ENCODE peak calls at places on chromosomes 13 and 19, in ten cellular contexts. P is left lung, G is ovary, K is gastrocnemius medialis, X is AG04449, H is thoracic aorta, S is cardiac muscle cell, J is fibroblast of pulmonary artery, O is neural progenitor cell, A is Caco-2. L is an unnamed sample.
A peak's percentile ranks its signal among the peaks of the same experiment; 100 is the strongest.

GRCh38 chr13:51148223-51148951 is 37.3 kb upstream of the C13orf42 start:
- DNase-seq in P (no peak), G (no peak), K (no peak), X (no peak), H (no peak), S (no peak), J (no peak), O (peak; percentile 52), A (no peak), L (peak; percentile 24)

GRCh38 chr19:29372921-29373797 is 152.6 kb upstream of the VSTM2B start:
- DNase-seq in P (no peak), G (no peak), K (no peak), X (no peak), H (no peak), S (no peak), J (no peak), O (no peak), A (peak; percentile 14), L (no peak)

GRCh38 chr13:28819046-28819747 is 942 bp upstream of the MTUS2 start:
- DNase-seq in P (no peak), G (no peak), K (no peak), X (no peak), H (no peak), S (peak; percentile 57), J (peak; percentile 35), O (peak; percentile 68), A (no peak), L (no peak)

GRCh38 chr13:102948006-102948405 is 102.2 kb downstream of the ERCC5 start:
- DNase-seq in P (no peak), G (no peak), K (no peak), X (no peak), H (no peak), S (no peak), J (peak; percentile 16), O (peak; percentile 63), A (no peak), L (no peak)

GRCh38 chr13:86572115-86572514 is 772.9 kb upstream of the SLITRK6 start:
- DNase-seq in P (no peak), G (no peak), K (no peak), X (no peak), H (no peak), S (no peak), J (peak; percentile 42), O (no peak), A (no peak), L (no peak)

GRCh38 chr13:37775871-37776270 is 93.7 kb downstream of the TRPC4 start:
- DNase-seq in P (no peak), G (no peak), K (no peak), X (no peak), H (no peak), S (no peak), J (peak; percentile 18), O (no peak), A (no peak), L (no peak)

GRCh38 chr13:49827336-49827735 is 34.9 kb upstream of the KPNA3 start:
- DNase-seq in P (no peak), G (no peak), K (no peak), X (no peak), H (no peak), S (no peak), J (no peak), O (no peak), A (no peak), L (no peak)

GRCh38 chr19:40139533-40140287 is 49.0 kb upstream of the ZNF780A start:
- DNase-seq in P (no peak), G (no peak), K (no peak), X (no peak), H (no peak), S (peak; percentile 51), J (peak; percentile 76), O (peak; percentile 62), A (no peak), L (no peak)

GRCh38 chr19:8366961-8367326 is 3.0 kb downstream of the ANGPTL4 start:
- DNase-seq in P (no peak), G (peak; percentile 78), K (no peak), X (no peak), H (no peak), S (no peak), J (peak; percentile 80), O (no peak), A (no peak), L (no peak)

GRCh38 chr13:39600766-39601165 is 2.2 kb downstream of the LHFPL6 start:
- DNase-seq in P (no peak), G (no peak), K (no peak), X (no peak), H (peak; percentile 4), S (no peak), J (peak; percentile 12), O (peak; percentile 62), A (no peak), L (no peak)

GRCh38 chr13:73158851-73159250 is 100.0 kb downstream of the KLF5 start:
- DNase-seq in P (no peak), G (no peak), K (no peak), X (no peak), H (no peak), S (no peak), J (peak; percentile 67), O (no peak), A (no peak), L (no peak)

GRCh38 chr19:39138221-39139211 is 12.9 kb downstream of the PAK4 start:
- DNase-seq in P (no peak), G (no peak), K (no peak), X (no peak), H (no peak), S (no peak), J (no peak), O (no peak), A (no peak), L (no peak)

GRCh38 chr13:43848250-43848649 is 31.3 kb downstream of the CCDC122 start:
- DNase-seq in P (no peak), G (no peak), K (no peak), X (no peak), H (no peak), S (no peak), J (peak; percentile 95), O (no peak), A (no peak), L (no peak)

GRCh38 chr19:11890634-11891033 is 3.1 kb downstream of the ZNF69 start:
- DNase-seq in P (no peak), G (no peak), K (no peak), X (no peak), H (no peak), S (no peak), J (no peak), O (no peak), A (no peak), L (no peak)

GRCh38 chr19:11887247-11887617 is 350 bp upstream of the ZNF69 start:
- DNase-seq in P (no peak), G (no peak), K (no peak), X (no peak), H (no peak), S (no peak), J (no peak), O (no peak), A (no peak), L (peak; percentile 22)

GRCh38 chr19:11887618-11888531 is at the start of gene ZNF69:
- DNase-seq in P (peak; percentile 89), G (peak; percentile 83), K (peak; percentile 70), X (no peak), H (peak; percentile 51), S (peak; percentile 94), J (peak; percentile 62), O (peak; percentile 97), A (peak; percentile 89), L (peak; percentile 96)
- TF ChIP-seq CTCF in P (no peak), G (no peak), K (peak; percentile 18), X (peak; percentile 38), H (no peak), S (peak; percentile 15), J (peak; percentile 12), O (peak; percentile 41), A (no peak), L (peak; percentile 24)

DNA sequence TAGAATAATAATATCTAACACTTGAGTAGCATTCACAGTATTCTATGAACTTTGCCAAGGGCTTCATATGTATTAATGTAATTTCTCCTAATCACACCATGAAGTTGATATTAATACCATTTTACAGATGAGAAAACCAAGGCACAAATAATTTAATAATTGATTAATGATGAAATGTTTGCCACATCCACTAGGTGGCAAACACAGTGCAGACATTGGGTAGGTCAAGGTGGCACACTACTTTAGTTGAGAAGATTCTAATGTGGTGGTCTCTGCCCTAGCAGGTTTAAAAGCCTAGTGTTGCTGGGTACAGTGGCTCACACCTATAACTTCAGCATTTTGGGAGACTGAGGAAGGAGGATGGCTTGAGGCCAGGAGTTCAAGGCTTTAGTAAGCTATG is 412.4 kb downstream of the SUCLA2 start:
- DNase-seq in P (no peak), G (no peak), K (no peak), X (no peak), H (no peak), S (no peak), J (no peak), O (no peak), A (no peak), L (no peak)
- TF ChIP-seq CTCF in P (no peak), G (no peak), K (no peak), X (no peak), H (no peak), S (peak; percentile 10), J (peak; percentile 7), O (peak; percentile 38), A (no peak), L (peak; percentile 37)

GRCh38 chr13:27171830-27172494 is 351 bp upstream of the USP12 start:
- DNase-seq in P (peak; percentile 94), G (peak; percentile 92), K (peak; percentile 91), X (no peak), H (peak; percentile 50), S (peak; percentile 96), J (peak; percentile 94), O (peak; percentile 96), A (peak; percentile 93), L (peak; percentile 95)
- TF ChIP-seq CTCF in P (no peak), G (no peak), K (no peak), X (peak; percentile 32), H (no peak), S (no peak), J (no peak), O (peak; percentile 18), A (no peak), L (no peak)

GRCh38 chr19:10270180-10270615 is 722 bp upstream of the ICAM1 start:
- DNase-seq in P (peak; percentile 92), G (peak; percentile 54), K (peak; percentile 49), X (no peak), H (no peak), S (no peak), J (peak; percentile 53), O (peak; percentile 20), A (no peak), L (no peak)

GRCh38 chr19:10268077-10268476 is 2.8 kb upstream of the ICAM1 start:
- DNase-seq in P (no peak), G (no peak), K (no peak), X (no peak), H (no peak), S (no peak), J (no peak), O (no peak), A (no peak), L (no peak)

GRCh38 chr19:10271543-10272086 is 695 bp downstream of the ICAM1 start:
- DNase-seq in P (no peak), G (peak; percentile 37), K (no peak), X (no peak), H (no peak), S (no peak), J (peak; percentile 46), O (no peak), A (no peak), L (no peak)

GRCh38 chr19:10269333-10270179 is 1.4 kb upstream of the ICAM1 start:
- DNase-seq in P (peak; percentile 91), G (peak; percentile 88), K (peak; percentile 70), X (no peak), H (no peak), S (peak; percentile 86), J (peak; percentile 87), O (peak; percentile 87), A (peak; percentile 82), L (peak; percentile 86)

GRCh38 chr19:10270616-10271394 is at the start of gene ICAM1:
- DNase-seq in P (peak; percentile 93), G (peak; percentile 71), K (peak; percentile 65), X (no peak), H (no peak), S (no peak), J (peak; percentile 95), O (peak; percentile 71), A (peak; percentile 82), L (no peak)
- TF ChIP-seq CTCF in P (peak; percentile 31), G (peak; percentile 14), K (no peak), X (no peak), H (no peak), S (no peak), J (no peak), O (no peak), A (peak; percentile 27), L (no peak)

L was measured in glutamatergic neuron.